ENCODE peak calls at places on chromosomes 6 and 20, in four cellular contexts. T is OCI-LY7, M is HCT116, L is SK-N-SH. V is an unnamed sample.

GRCh38 chr6:69988458-69989126 is 122.2 kb downstream of the COL19A1 start:
- DNase-seq in L (no peak), T (no peak), M (no peak), V (no peak)

GRCh38 chr6:56851104-56851503 is 103.8 kb upstream of the BEND6 start:
- DNase-seq in L (peak; percentile 30), T (no peak), M (no peak), V (peak; percentile 29)

GRCh38 chr6:101527467-101527866 is 134.0 kb downstream of the GRIK2 start:
- DNase-seq in T (no peak), M (no peak), L (no peak), V (no peak)

GRCh38 chr20:38844963-38845362 is 39.5 kb downstream of the PPP1R16B start:
- DNase-seq in M (no peak), T (no peak), L (no peak), V (no peak)

GRCh38 chr20:9570612-9571011 is 56.2 kb downstream of the LAMP5 start:
- DNase-seq in T (no peak), L (peak; percentile 53), M (no peak), V (no peak)

GRCh38 chr6:160767647-160768019 is 65.6 kb downstream of the PLG start:
- DNase-seq in L (no peak), T (no peak), M (no peak), V (no peak)

GRCh38 chr6:163711615-163712568 is 297.4 kb downstream of the QKI start:
- DNase-seq in M (no peak), L (peak; percentile 81), T (peak; percentile 84), V (no peak)

GRCh38 chr6:4973972-4974885 is 29.6 kb downstream of the RPP40 start:
- DNase-seq in L (peak; percentile 32), M (no peak), T (no peak), V (peak; percentile 80)

GRCh38 chr6:44943541-44943940 is 384.6 kb upstream of the RUNX2 start:
- DNase-seq in L (no peak), T (no peak), M (no peak), V (no peak)

GRCh38 chr6:107118976-107119375 is 3.7 kb upstream of the BEND3 start:
- DNase-seq in M (no peak), L (no peak), T (peak; percentile 87), V (no peak)

GRCh38 chr6:35611235-35611634 is 77.5 kb downstream of the FKBP5 start:
- DNase-seq in L (no peak), T (no peak), M (no peak), V (no peak)

GRCh38 chr20:54346269-54346668 is 129.1 kb upstream of the DOK5 start:
- DNase-seq in T (no peak), L (no peak), M (no peak), V (no peak)

GRCh38 chr6:150622941-150623874 is 23.5 kb downstream of the PLEKHG1 start:
- DNase-seq in T (peak; percentile 99), M (no peak), L (no peak), V (no peak)
- TF ChIP-seq EZH2phosphoT487 in T (no peak), M (no peak), L (no peak), V (no peak)

GRCh38 chr6:158039571-158040050 is 57.9 kb downstream of the SYNJ2 start:
- DNase-seq in T (no peak), M (no peak), L (no peak), V (no peak)
- TF ChIP-seq EZH2phosphoT487 in T (no peak), M (no peak), L (no peak), V (no peak)

DNA sequence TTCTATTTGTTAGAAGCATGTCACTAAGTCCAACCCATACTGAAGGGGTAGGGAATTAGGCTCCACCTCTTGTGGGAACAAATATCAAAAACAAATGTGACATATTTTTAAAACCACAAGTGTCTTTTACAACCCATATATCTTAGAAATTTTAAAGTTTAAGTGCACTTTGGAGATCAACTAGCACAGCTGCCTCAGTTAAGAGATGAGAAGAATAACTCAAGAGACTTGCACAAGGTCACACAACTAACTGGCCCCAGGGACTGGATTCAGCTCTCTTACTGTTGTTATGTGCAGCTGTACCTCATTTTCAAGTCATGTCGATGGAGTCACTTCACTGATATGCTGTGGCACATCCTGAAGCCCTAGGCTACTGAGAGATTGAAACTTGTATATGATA is 102.9 kb upstream of the BMP2 start:
- DNase-seq in L (no peak), T (no peak), M (no peak), V (no peak)
- TF ChIP-seq EZH2phosphoT487 in L (no peak), T (no peak), M (no peak), V (no peak)

GRCh38 chr6:15088904-15089568 is 156.8 kb upstream of the JARID2 start:
- DNase-seq in L (peak; percentile 16), M (no peak), T (no peak), V (no peak)

GRCh38 chr6:15090145-15090579 is 155.7 kb upstream of the JARID2 start:
- DNase-seq in L (no peak), M (no peak), T (no peak), V (peak; percentile 23)

GRCh38 chr6:15087234-15087633 is 158.6 kb upstream of the JARID2 start:
- DNase-seq in L (no peak), T (no peak), M (no peak), V (no peak)

GRCh38 chr6:15090745-15091384 is 155.0 kb upstream of the JARID2 start:
- DNase-seq in L (no peak), M (no peak), T (no peak), V (no peak)

DNA sequence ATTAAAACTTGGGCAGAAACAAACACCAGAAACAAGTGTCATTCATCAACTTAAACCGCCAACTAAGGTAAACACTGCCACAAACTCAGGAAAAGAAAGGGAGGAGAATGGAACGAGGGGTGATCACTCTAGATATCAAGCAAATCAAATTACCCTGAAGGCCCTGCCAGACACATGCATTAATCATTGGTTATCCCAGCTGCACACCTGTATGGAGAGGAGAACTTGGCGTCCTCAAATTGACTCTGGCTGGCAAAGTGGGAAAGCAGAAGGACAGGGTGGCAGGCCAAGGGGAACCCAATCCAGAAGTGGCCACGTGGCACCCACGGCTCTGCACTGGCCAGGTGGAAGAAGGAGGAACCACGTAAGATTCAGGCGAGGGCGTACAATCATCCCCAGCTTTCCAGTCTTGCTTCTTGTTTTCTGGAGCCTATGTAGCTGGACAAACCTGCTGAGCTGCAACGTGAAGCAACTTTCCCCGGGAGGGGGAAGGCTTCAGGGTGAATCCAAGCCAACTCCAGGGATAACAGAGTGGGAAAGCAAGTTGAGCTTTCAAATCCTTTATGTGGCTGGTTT is 156.2 kb upstream of the JARID2 start:
- DNase-seq in T (no peak), L (no peak), M (no peak), V (no peak)
- TF ChIP-seq EZH2phosphoT487 in T (no peak), L (no peak), M (no peak), V (no peak)

GRCh38 chr6:30611150-30611855 is 5.7 kb downstream of the PPP1R10 start:
- DNase-seq in M (no peak), L (no peak), T (no peak), V (no peak)

GRCh38 chr6:30611856-30612194 is 5.2 kb downstream of the PPP1R10 start:
- DNase-seq in M (no peak), T (no peak), L (no peak), V (no peak)

GRCh38 chr6:30612687-30613248 is 4.3 kb downstream of the PPP1R10 start:
- DNase-seq in T (no peak), M (no peak), L (no peak), V (peak; percentile 32)

GRCh38 chr6:30613251-30614043 is 3.6 kb downstream of the PPP1R10 start:
- DNase-seq in M (no peak), L (no peak), T (no peak), V (no peak)

DNA sequence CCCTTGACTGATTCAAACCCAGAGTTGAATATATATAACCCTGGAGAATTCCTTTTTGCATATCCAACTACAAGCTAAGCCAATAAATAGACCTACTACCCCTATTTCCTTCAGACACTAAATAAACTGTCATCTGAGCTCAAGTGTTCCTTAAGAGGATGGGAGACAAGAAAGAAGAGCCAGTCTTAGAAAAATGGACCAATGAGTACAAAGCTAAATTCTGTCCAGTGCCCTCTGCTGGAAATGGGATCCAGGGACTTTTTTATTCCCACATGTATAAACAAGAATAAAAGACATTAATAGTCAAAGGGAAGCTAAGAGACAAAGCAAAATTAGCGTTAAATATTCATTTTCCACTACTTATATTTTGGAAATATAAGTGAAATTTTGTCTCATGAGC is 4.8 kb downstream of the PPP1R10 start:
- DNase-seq in T (no peak), M (no peak), L (no peak), V (peak; percentile 26)
- TF ChIP-seq EZH2phosphoT487 in T (no peak), M (no peak), L (no peak), V (no peak)

GRCh38 chr20:4957939-4958362 is 43.4 kb downstream of the SLC23A2 start:
- DNase-seq in T (no peak), L (no peak), M (no peak), V (no peak)

GRCh38 chr20:4959582-4959981 is 41.7 kb downstream of the SLC23A2 start:
- DNase-seq in T (no peak), L (no peak), M (peak; percentile 16), V (no peak)

GRCh38 chr20:4966826-4967751 is 34.2 kb downstream of the SLC23A2 start:
- DNase-seq in M (no peak), T (no peak), L (peak; percentile 37), V (no peak)

GRCh38 chr20:4961746-4962145 is 39.6 kb downstream of the SLC23A2 start:
- DNase-seq in M (no peak), L (no peak), T (no peak), V (no peak)

GRCh38 chr20:4962257-4962855 is 39.0 kb downstream of the SLC23A2 start:
- DNase-seq in M (no peak), T (peak; percentile 24), L (no peak), V (no peak)
- TF ChIP-seq EZH2phosphoT487 in M (no peak), T (no peak), L (no peak), V (no peak)

GRCh38 chr20:17654649-17655285 is 27.3 kb downstream of the RRBP1 start:
- DNase-seq in M (no peak), T (no peak), L (peak; percentile 52), V (peak; percentile 78)
- TF ChIP-seq EZH2phosphoT487 in M (no peak), T (no peak), L (no peak), V (no peak)